ENCODE peak calls at places on chromosomes 1 and 21, in ten cellular contexts. D is PC-3; N is epithelial cell of esophagus; Q is activated B cell treated with CpG ODN at 0.5 μM for 24 hours; R is fibroblast of lung; U is heart left ventricle; L is fibroblast of mammary gland; Z is progenitor cell of endocrine pancreas; O is body of pancreas; X is CD8-positive, alpha-beta T cell. Y is an unnamed sample.

GRCh38 chr1:183711691-183712401 is 58.7 kb upstream of the APOBEC4 start:
- DNase-seq in N (no peak), L (peak; percentile 76), R (peak; percentile 14), O (no peak), D (no peak), Z (no peak), X (no peak), U (peak; percentile 54), Q (no peak), Y (no peak)

GRCh38 chr21:38081663-38082062 is 165.4 kb upstream of the KCNJ6 start:
- DNase-seq in X (no peak), R (no peak), L (no peak), Z (no peak), N (no peak), U (no peak), O (no peak), D (no peak), Q (no peak), Y (no peak)

GRCh38 chr1:186325239-186325638 is 49.8 kb downstream of the TPR start:
- DNase-seq in D (peak; percentile 16), L (peak; percentile 57), Q (no peak), O (no peak), X (no peak), N (peak; percentile 25), R (peak; percentile 29), Z (no peak), U (no peak), Y (no peak)

GRCh38 chr1:206953626-206954025 is 7.4 kb upstream of the PIGR start:
- DNase-seq in Q (no peak), L (no peak), O (no peak), R (no peak), Z (no peak), X (no peak), U (no peak), N (no peak), D (no peak), Y (no peak)

GRCh38 chr1:168301664-168302320 is 21.1 kb downstream of the TBX19 start:
- DNase-seq in N (peak; percentile 98), R (peak; percentile 14), Z (no peak), X (no peak), D (peak; percentile 99), O (no peak), U (no peak), Q (no peak), L (peak; percentile 32), Y (peak; percentile 91)

GRCh38 chr21:26934383-26934782 is 32.5 kb downstream of the ADAMTS5 start:
- DNase-seq in Z (no peak), Q (no peak), L (no peak), R (no peak), X (no peak), N (no peak), O (no peak), D (no peak), U (no peak), Y (no peak)

GRCh38 chr1:185864889-185865288 is 130.7 kb downstream of the HMCN1 start:
- DNase-seq in Q (no peak), U (no peak), Z (no peak), N (peak; percentile 90), O (no peak), X (no peak), L (peak; percentile 99), R (peak; percentile 74), D (peak; percentile 70), Y (no peak)

GRCh38 chr1:11802616-11802972 is 3.2 kb downstream of the MTHFR start:
- DNase-seq in O (no peak), U (peak; percentile 43), X (peak; percentile 18), Q (no peak), D (no peak), N (no peak), L (no peak), Z (no peak), R (no peak), Y (no peak)

GRCh38 chr21:34762761-34763160 is 94.0 kb downstream of the CLIC6 start:
- DNase-seq in O (no peak), U (no peak), L (peak; percentile 60), X (no peak), R (peak; percentile 68), Z (no peak), Q (no peak), D (no peak), N (no peak), Y (no peak)

GRCh38 chr1:203480084-203480483 is 4.5 kb downstream of the PRELP start:
- DNase-seq in Z (no peak), O (no peak), N (no peak), R (peak; percentile 67), X (no peak), Q (no peak), U (no peak), L (peak; percentile 65), D (no peak), Y (no peak)
- TF ChIP-seq CTCF in Z (no peak), O (no peak), N (no peak), R (peak; percentile 14), X (no peak), Q (no peak), U (no peak), L (no peak), D (no peak), Y (no peak)

GRCh38 chr1:245188350-245188749 is 33.6 kb downstream of the KIF26B start:
- DNase-seq in R (no peak), Z (no peak), N (no peak), Q (no peak), O (no peak), U (no peak), X (no peak), D (no peak), L (no peak), Y (no peak)
- TF ChIP-seq CTCF in R (no peak), Z (no peak), N (no peak), Q (no peak), O (no peak), U (no peak), X (no peak), D (no peak), L (no peak), Y (no peak)

DNA sequence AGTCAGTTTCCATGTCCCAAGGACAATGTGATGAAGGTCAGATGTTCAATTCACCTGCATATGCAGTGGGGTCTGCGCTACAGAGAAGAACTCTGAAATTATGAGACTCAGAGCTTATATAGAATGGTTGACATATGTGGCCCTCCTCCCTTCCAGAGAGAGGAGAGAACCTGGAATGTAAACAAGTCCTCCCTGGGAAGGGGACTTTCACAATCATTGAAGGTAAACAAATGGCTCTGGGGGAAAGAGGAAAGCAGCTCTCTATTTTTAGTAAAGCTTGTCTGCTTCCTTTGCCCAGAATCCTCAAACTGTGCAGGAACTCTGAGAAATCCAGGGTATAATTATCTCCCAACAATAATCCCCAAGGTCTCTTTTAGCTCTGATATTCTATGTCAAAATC is 9.8 kb downstream of the OVGP1 start:
- DNase-seq in Q (no peak), R (peak; percentile 72), N (no peak), U (no peak), D (peak; percentile 58), L (peak; percentile 7), X (no peak), O (no peak), Z (no peak), Y (no peak)
- TF ChIP-seq CTCF in Q (no peak), R (no peak), N (no peak), U (no peak), D (no peak), L (no peak), X (no peak), O (no peak), Z (no peak), Y (no peak)

DNA sequence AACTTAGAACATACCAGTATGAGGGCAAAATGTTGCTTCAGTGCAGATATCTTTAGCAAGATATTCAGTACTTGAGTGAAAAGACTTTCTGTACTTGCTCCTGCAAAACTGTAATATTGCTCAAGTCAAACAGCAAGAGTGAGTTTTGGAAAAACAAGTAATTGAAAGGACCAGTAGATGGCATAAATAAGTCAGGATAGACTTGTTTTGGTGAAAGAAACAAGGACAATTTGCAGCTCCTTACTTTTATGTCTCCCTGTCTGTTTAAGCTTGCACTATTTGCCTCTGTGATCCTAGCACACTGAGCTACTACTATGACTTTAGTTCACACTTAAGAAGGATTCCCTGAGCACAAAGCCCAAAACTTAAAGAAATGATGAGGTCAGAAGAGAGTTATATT is 39.1 kb downstream of the IFI44 start:
- DNase-seq in Z (no peak), O (no peak), Q (no peak), D (peak; percentile 66), L (peak; percentile 74), R (peak; percentile 79), X (no peak), U (no peak), N (peak; percentile 39), Y (no peak)
- TF ChIP-seq CTCF in Z (no peak), O (no peak), Q (no peak), D (peak; percentile 74), L (peak; percentile 55), R (peak; percentile 28), X (no peak), U (no peak), N (peak; percentile 23), Y (no peak)

GRCh38 chr1:199460933-199461332 is 566.6 kb upstream of the NR5A2 start:
- DNase-seq in R (peak; percentile 10), D (no peak), L (no peak), Z (no peak), N (no peak), X (no peak), U (no peak), O (no peak), Q (no peak), Y (no peak)
- TF ChIP-seq CTCF in R (no peak), D (no peak), L (peak; percentile 2), Z (no peak), N (peak; percentile 9), X (no peak), U (no peak), O (no peak), Q (no peak), Y (no peak)

DNA sequence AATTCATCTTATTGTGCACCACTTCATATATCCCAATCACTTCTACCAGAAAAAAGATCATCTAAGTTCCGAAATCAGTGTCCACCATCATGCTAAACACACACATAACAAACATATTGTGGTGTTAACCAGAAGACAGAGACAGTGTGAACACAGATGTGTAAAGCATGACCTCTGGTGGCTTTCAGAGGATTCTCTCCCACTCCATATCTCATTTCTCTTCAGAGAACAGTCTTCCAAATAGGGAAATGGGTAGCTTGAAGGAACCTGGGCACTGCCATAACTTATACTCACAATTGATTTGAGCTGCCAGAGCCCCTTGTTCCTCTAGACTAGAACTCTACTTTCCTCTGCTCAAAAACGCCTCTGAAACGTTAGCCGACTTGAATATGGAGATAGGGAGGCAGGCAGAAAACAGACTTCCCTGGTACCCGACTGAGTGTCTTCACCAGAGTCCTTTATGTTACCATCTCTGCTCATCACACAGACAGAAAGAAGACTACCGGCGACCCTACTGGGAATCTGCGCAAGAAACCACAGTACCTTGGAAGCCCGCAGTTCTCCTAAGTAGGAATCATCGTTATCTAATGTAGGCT is 1.8 kb upstream of the ELAPOR1 start:
- DNase-seq in D (peak; percentile 41), Q (no peak), U (no peak), R (peak; percentile 43), X (no peak), N (peak; percentile 49), O (no peak), L (peak; percentile 60), Z (no peak), Y (no peak)
- TF ChIP-seq CTCF in D (peak; percentile 43), Q (no peak), U (peak; percentile 10), R (no peak), X (no peak), N (peak; percentile 42), O (no peak), L (peak; percentile 50), Z (no peak), Y (no peak)

Y was measured in Calu3.